ENCODE peak calls at places on chromosome 7, in eight cellular contexts. One of them, this sample, is unnamed. For H3K9me3, the result is how much of the 10 kb centered on the place peaks cover.

GRCh38 chr7:142811154-142811737 is 40.5 kb downstream of the PRSS2 start:
- DNase-seq in fibroblast of lung: peak
- DNase-seq in breast epithelium: no peak
- DNase-seq in PC-9: peak
- DNase-seq in thoracic aorta: no peak
- DNase-seq in ovary: no peak
- DNase-seq in cardiac muscle cell: peak
- DNase-seq in adrenal gland: peak
- DNase-seq in this sample: peak

GRCh38 chr7:92436843-92437445 is 10.3 kb upstream of the GATAD1 start:
- DNase-seq in fibroblast of lung: no peak
- DNase-seq in breast epithelium: no peak
- DNase-seq in PC-9: no peak
- DNase-seq in thoracic aorta: no peak
- DNase-seq in ovary: no peak
- DNase-seq in cardiac muscle cell: no peak
- DNase-seq in adrenal gland: no peak
- DNase-seq in this sample: no peak

GRCh38 chr7:71612892-71613291 is 480.9 kb downstream of the GALNT17 start:
- DNase-seq in fibroblast of lung: no peak
- DNase-seq in breast epithelium: no peak
- DNase-seq in PC-9: no peak
- DNase-seq in thoracic aorta: no peak
- DNase-seq in ovary: peak
- DNase-seq in cardiac muscle cell: no peak
- DNase-seq in adrenal gland: no peak
- DNase-seq in this sample: no peak

GRCh38 chr7:5661941-5662340 is 119.5 kb downstream of the RNF216 start:
- DNase-seq in fibroblast of lung: no peak
- DNase-seq in breast epithelium: no peak
- DNase-seq in PC-9: no peak
- DNase-seq in thoracic aorta: no peak
- DNase-seq in ovary: no peak
- DNase-seq in cardiac muscle cell: no peak
- DNase-seq in adrenal gland: peak
- DNase-seq in this sample: no peak

GRCh38 chr7:149707448-149707886 is 65.9 kb downstream of the ZNF467 start:
- DNase-seq in fibroblast of lung: peak
- DNase-seq in breast epithelium: no peak
- DNase-seq in PC-9: peak
- DNase-seq in thoracic aorta: no peak
- DNase-seq in ovary: no peak
- DNase-seq in cardiac muscle cell: no peak
- DNase-seq in adrenal gland: no peak
- DNase-seq in this sample: no peak

GRCh38 chr7:51045319-51046102 is 262.8 kb upstream of the GRB10 start:
- DNase-seq in fibroblast of lung: peak
- DNase-seq in breast epithelium: no peak
- DNase-seq in PC-9: peak
- DNase-seq in thoracic aorta: no peak
- DNase-seq in ovary: no peak
- DNase-seq in cardiac muscle cell: no peak
- DNase-seq in adrenal gland: no peak
- DNase-seq in this sample: peak

GRCh38 chr7:47454961-47455871 is 126.7 kb downstream of the TNS3 start:
- DNase-seq in fibroblast of lung: no peak
- DNase-seq in breast epithelium: no peak
- DNase-seq in PC-9: no peak
- DNase-seq in thoracic aorta: no peak
- DNase-seq in ovary: no peak
- DNase-seq in cardiac muscle cell: no peak
- DNase-seq in adrenal gland: no peak
- DNase-seq in this sample: no peak

GRCh38 chr7:100888988-100889760 is at the start of gene UFSP1:
- DNase-seq in fibroblast of lung: no peak
- DNase-seq in breast epithelium: no peak
- DNase-seq in PC-9: no peak
- DNase-seq in thoracic aorta: no peak
- DNase-seq in ovary: peak
- DNase-seq in cardiac muscle cell: peak
- DNase-seq in adrenal gland: peak
- DNase-seq in this sample: peak

GRCh38 chr7:4768597-4769569 is 6.5 kb upstream of the AP5Z1 start:
- DNase-seq in fibroblast of lung: no peak
- DNase-seq in breast epithelium: no peak
- DNase-seq in PC-9: no peak
- DNase-seq in thoracic aorta: no peak
- DNase-seq in ovary: no peak
- DNase-seq in cardiac muscle cell: no peak
- DNase-seq in adrenal gland: peak
- DNase-seq in this sample: no peak

GRCh38 chr7:154304740-154305679 is 252.8 kb downstream of the DPP6 start:
- DNase-seq in fibroblast of lung: no peak
- DNase-seq in breast epithelium: no peak
- DNase-seq in PC-9: no peak
- DNase-seq in thoracic aorta: no peak
- DNase-seq in ovary: no peak
- DNase-seq in cardiac muscle cell: peak
- DNase-seq in adrenal gland: no peak
- DNase-seq in this sample: no peak
- H3K4me3 ChIP-seq in fibroblast of lung: no peak
- H3K4me3 ChIP-seq in breast epithelium: no peak
- H3K4me3 ChIP-seq in PC-9: no peak
- H3K4me3 ChIP-seq in thoracic aorta: no peak
- H3K4me3 ChIP-seq in ovary: no peak
- H3K4me3 ChIP-seq in cardiac muscle cell: no peak
- H3K4me3 ChIP-seq in adrenal gland: no peak
- H3K4me3 ChIP-seq in this sample: no peak

DNA sequence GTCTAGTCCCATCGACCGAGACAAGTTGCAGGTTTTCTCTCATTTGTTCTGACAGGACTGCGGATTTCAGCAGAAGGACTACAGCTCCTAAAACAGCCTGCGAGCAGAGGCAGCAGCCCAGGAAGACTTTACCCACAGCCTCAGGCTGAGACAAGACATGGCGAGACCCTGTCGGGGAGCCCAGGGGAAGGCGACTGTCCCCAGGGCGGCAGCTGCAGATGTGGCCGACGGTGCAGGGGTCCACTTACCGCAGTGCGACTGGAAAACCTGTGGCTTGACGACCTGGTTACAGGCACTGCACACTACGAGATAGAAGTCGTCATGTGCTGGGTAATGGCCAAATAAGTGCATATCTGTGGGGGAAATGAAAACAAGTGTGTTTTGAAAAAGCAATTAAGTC is 88.0 kb downstream of the ATXN7L1 start:
- DNase-seq in fibroblast of lung: no peak
- DNase-seq in breast epithelium: no peak
- DNase-seq in PC-9: no peak
- DNase-seq in thoracic aorta: no peak
- DNase-seq in ovary: no peak
- DNase-seq in cardiac muscle cell: no peak
- DNase-seq in adrenal gland: no peak
- DNase-seq in this sample: no peak
- H3K9me3 ChIP-seq in fibroblast of lung: under half
- H3K9me3 ChIP-seq in breast epithelium: under half
- H3K9me3 ChIP-seq in PC-9: under half
- H3K9me3 ChIP-seq in thoracic aorta: under half
- H3K9me3 ChIP-seq in ovary: under half
- H3K9me3 ChIP-seq in cardiac muscle cell: under half
- H3K9me3 ChIP-seq in adrenal gland: under half
- H3K9me3 ChIP-seq in this sample: under half

DNA sequence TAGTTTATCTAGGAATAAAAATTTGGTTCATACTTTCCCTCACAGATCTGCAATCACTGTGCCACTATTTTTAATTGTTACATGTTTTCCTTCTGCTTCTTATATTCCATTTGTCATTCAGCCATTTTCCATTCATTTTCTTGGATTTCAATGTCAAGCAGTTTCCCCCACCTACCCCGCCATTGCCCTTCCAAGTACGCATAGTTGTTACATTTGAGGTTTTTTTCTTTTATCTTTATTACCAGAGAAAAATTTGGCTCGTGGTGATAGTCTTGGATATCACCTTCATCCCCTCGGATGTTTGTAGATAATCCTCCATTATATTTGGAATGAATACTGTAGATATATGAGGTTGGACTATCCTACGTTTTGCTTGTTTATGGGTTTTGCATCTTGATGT is 159.7 kb downstream of the CRPPA start:
- DNase-seq in fibroblast of lung: no peak
- DNase-seq in breast epithelium: no peak
- DNase-seq in PC-9: no peak
- DNase-seq in thoracic aorta: no peak
- DNase-seq in ovary: no peak
- DNase-seq in cardiac muscle cell: no peak
- DNase-seq in adrenal gland: no peak
- DNase-seq in this sample: no peak
- H3K4me3 ChIP-seq in fibroblast of lung: no peak
- H3K4me3 ChIP-seq in breast epithelium: no peak
- H3K4me3 ChIP-seq in PC-9: no peak
- H3K4me3 ChIP-seq in thoracic aorta: no peak
- H3K4me3 ChIP-seq in ovary: no peak
- H3K4me3 ChIP-seq in cardiac muscle cell: no peak
- H3K4me3 ChIP-seq in adrenal gland: no peak
- H3K4me3 ChIP-seq in this sample: no peak

DNA sequence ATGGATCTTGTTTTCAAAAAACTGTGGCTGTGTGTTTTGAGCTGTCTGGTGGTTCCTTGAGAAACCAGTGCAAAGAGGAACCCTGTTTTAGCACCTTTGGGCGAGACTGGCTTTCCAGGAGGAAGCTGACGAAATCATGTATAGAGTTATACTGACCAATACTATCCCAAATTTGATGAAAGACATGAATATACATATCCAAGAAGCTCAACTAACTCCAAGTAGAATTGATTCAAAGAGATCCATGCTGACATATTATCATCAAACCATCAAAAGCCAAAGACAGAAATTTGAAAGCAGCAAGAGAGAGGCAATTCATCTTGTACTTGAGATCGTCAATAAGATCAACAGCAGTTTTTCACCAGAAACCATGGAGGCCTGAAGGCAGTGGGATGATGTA is 610.7 kb downstream of the DNAJB6 start:
- DNase-seq in fibroblast of lung: no peak
- DNase-seq in breast epithelium: no peak
- DNase-seq in PC-9: no peak
- DNase-seq in thoracic aorta: no peak
- DNase-seq in ovary: no peak
- DNase-seq in cardiac muscle cell: no peak
- DNase-seq in adrenal gland: no peak
- DNase-seq in this sample: no peak
- H3K9me3 ChIP-seq in fibroblast of lung: under half
- H3K9me3 ChIP-seq in breast epithelium: under half
- H3K9me3 ChIP-seq in PC-9: under half
- H3K9me3 ChIP-seq in thoracic aorta: under half
- H3K9me3 ChIP-seq in ovary: under half
- H3K9me3 ChIP-seq in cardiac muscle cell: under half
- H3K9me3 ChIP-seq in adrenal gland: under half
- H3K9me3 ChIP-seq in this sample: under half

GRCh38 chr7:123533553-123533917 is 860 bp downstream of the IQUB start:
- DNase-seq in fibroblast of lung: no peak
- DNase-seq in breast epithelium: no peak
- DNase-seq in PC-9: no peak
- DNase-seq in thoracic aorta: no peak
- DNase-seq in ovary: no peak
- DNase-seq in cardiac muscle cell: no peak
- DNase-seq in adrenal gland: no peak
- DNase-seq in this sample: no peak

GRCh38 chr7:123533929-123534382 is 439 bp downstream of the IQUB start:
- DNase-seq in fibroblast of lung: peak
- DNase-seq in breast epithelium: no peak
- DNase-seq in PC-9: no peak
- DNase-seq in thoracic aorta: no peak
- DNase-seq in ovary: no peak
- DNase-seq in cardiac muscle cell: no peak
- DNase-seq in adrenal gland: no peak
- DNase-seq in this sample: no peak

GRCh38 chr7:123537026-123537642 is 2.7 kb upstream of the IQUB start:
- DNase-seq in fibroblast of lung: peak
- DNase-seq in breast epithelium: no peak
- DNase-seq in PC-9: peak
- DNase-seq in thoracic aorta: no peak
- DNase-seq in ovary: no peak
- DNase-seq in cardiac muscle cell: no peak
- DNase-seq in adrenal gland: no peak
- DNase-seq in this sample: no peak

GRCh38 chr7:123534383-123535260 is at the start of gene IQUB:
- DNase-seq in fibroblast of lung: peak
- DNase-seq in breast epithelium: peak
- DNase-seq in PC-9: peak
- DNase-seq in thoracic aorta: peak
- DNase-seq in ovary: peak
- DNase-seq in cardiac muscle cell: peak
- DNase-seq in adrenal gland: peak
- DNase-seq in this sample: peak

DNA sequence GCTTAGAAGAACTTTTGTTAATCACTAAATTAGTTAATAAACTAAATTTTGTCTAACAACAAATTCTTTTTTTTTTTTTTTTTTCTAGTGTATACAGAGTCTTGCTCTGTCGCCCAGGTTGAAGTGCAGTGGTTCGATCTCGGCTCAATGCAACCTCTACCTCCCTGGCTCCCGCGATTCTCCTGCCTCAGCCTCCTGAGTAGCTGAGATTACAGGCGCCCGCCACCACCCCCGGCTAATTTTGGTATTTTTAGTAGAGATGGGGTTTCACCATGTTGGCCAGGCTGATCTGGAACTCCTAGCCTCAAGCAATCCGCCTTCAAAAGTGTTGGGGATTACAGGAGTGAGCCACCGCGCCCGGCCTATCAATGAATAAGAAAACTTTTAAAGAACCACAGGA is 1.1 kb upstream of the IQUB start:
- DNase-seq in fibroblast of lung: no peak
- DNase-seq in breast epithelium: no peak
- DNase-seq in PC-9: no peak
- DNase-seq in thoracic aorta: no peak
- DNase-seq in ovary: peak
- DNase-seq in cardiac muscle cell: no peak
- DNase-seq in adrenal gland: no peak
- DNase-seq in this sample: no peak
- H3K4me3 ChIP-seq in fibroblast of lung: no peak
- H3K4me3 ChIP-seq in breast epithelium: peak
- H3K4me3 ChIP-seq in PC-9: peak
- H3K4me3 ChIP-seq in thoracic aorta: peak
- H3K4me3 ChIP-seq in ovary: peak
- H3K4me3 ChIP-seq in cardiac muscle cell: peak
- H3K4me3 ChIP-seq in adrenal gland: no peak
- H3K4me3 ChIP-seq in this sample: peak

GRCh38 chr7:157828190-157828589 is 491.4 kb downstream of the DNAJB6 start:
- DNase-seq in fibroblast of lung: no peak
- DNase-seq in breast epithelium: no peak
- DNase-seq in PC-9: no peak
- DNase-seq in thoracic aorta: no peak
- DNase-seq in ovary: no peak
- DNase-seq in cardiac muscle cell: no peak
- DNase-seq in adrenal gland: no peak
- DNase-seq in this sample: no peak
- H3K9me3 ChIP-seq in fibroblast of lung: under half
- H3K9me3 ChIP-seq in breast epithelium: under half
- H3K9me3 ChIP-seq in PC-9: under half
- H3K9me3 ChIP-seq in thoracic aorta: under half
- H3K9me3 ChIP-seq in ovary: under half
- H3K9me3 ChIP-seq in cardiac muscle cell: under half
- H3K9me3 ChIP-seq in adrenal gland: under half
- H3K9me3 ChIP-seq in this sample: under half